ENCODE peak calls at places on chromosomes 6 and 20, in five cellular contexts. One of them, this sample, is unnamed.

GRCh38 chr20:24095753-24096152 is 107.2 kb upstream of the GGTLC1 start:
- DNase-seq in CD8-positive, alpha-beta memory T cell: no peak
- DNase-seq in tibial nerve: no peak
- DNase-seq in IMR-90: no peak
- DNase-seq in right lobe of liver: no peak
- DNase-seq in this sample: no peak

GRCh38 chr20:33653218-33653899 is 8.8 kb upstream of the C20orf144 start:
- DNase-seq in CD8-positive, alpha-beta memory T cell: no peak
- DNase-seq in tibial nerve: no peak
- DNase-seq in IMR-90: peak; percentile 66
- DNase-seq in right lobe of liver: no peak
- DNase-seq in this sample: peak; percentile 20

GRCh38 chr6:105539879-105540278 is 137.0 kb upstream of the PREP start:
- DNase-seq in CD8-positive, alpha-beta memory T cell: no peak
- DNase-seq in tibial nerve: no peak
- DNase-seq in IMR-90: no peak
- DNase-seq in right lobe of liver: no peak
- DNase-seq in this sample: no peak

GRCh38 chr6:87670707-87671106 is 31.3 kb downstream of the AKIRIN2 start:
- DNase-seq in CD8-positive, alpha-beta memory T cell: no peak
- DNase-seq in tibial nerve: no peak
- DNase-seq in IMR-90: no peak
- DNase-seq in right lobe of liver: no peak
- DNase-seq in this sample: no peak

GRCh38 chr6:43020847-43021246 is 576 bp upstream of the RRP36 start:
- DNase-seq in CD8-positive, alpha-beta memory T cell: no peak
- DNase-seq in tibial nerve: no peak
- DNase-seq in IMR-90: no peak
- DNase-seq in right lobe of liver: no peak
- DNase-seq in this sample: no peak

GRCh38 chr20:22438926-22439325 is 145.4 kb downstream of the FOXA2 start:
- DNase-seq in CD8-positive, alpha-beta memory T cell: no peak
- DNase-seq in tibial nerve: no peak
- DNase-seq in IMR-90: no peak
- DNase-seq in right lobe of liver: no peak
- DNase-seq in this sample: no peak

GRCh38 chr6:160974304-160974771 is 17.2 kb upstream of the MAP3K4 start:
- DNase-seq in CD8-positive, alpha-beta memory T cell: no peak
- DNase-seq in tibial nerve: peak; percentile 60
- DNase-seq in IMR-90: peak; percentile 97
- DNase-seq in right lobe of liver: no peak
- DNase-seq in this sample: no peak

GRCh38 chr6:89997456-89998445 is 103.5 kb downstream of the GJA10 start:
- DNase-seq in CD8-positive, alpha-beta memory T cell: no peak
- DNase-seq in tibial nerve: no peak
- DNase-seq in IMR-90: no peak
- DNase-seq in right lobe of liver: no peak
- DNase-seq in this sample: no peak

GRCh38 chr6:69343856-69344255 is 453.0 kb downstream of the LMBRD1 start:
- DNase-seq in CD8-positive, alpha-beta memory T cell: no peak
- DNase-seq in tibial nerve: no peak
- DNase-seq in IMR-90: no peak
- DNase-seq in right lobe of liver: no peak
- DNase-seq in this sample: no peak

GRCh38 chr20:49030954-49031619 is 15.0 kb upstream of the CSE1L start:
- DNase-seq in CD8-positive, alpha-beta memory T cell: no peak
- DNase-seq in tibial nerve: no peak
- DNase-seq in IMR-90: no peak
- DNase-seq in right lobe of liver: no peak
- DNase-seq in this sample: no peak

GRCh38 chr6:105398859-105399258 is 4.0 kb downstream of the PREP start:
- DNase-seq in CD8-positive, alpha-beta memory T cell: no peak
- DNase-seq in tibial nerve: no peak
- DNase-seq in IMR-90: no peak
- DNase-seq in right lobe of liver: no peak
- DNase-seq in this sample: no peak

GRCh38 chr6:38739532-38739931 is 24.4 kb downstream of the DNAH8 start:
- DNase-seq in CD8-positive, alpha-beta memory T cell: no peak
- DNase-seq in tibial nerve: no peak
- DNase-seq in IMR-90: no peak
- DNase-seq in right lobe of liver: no peak
- DNase-seq in this sample: no peak

GRCh38 chr6:21064716-21065340 is 528.7 kb upstream of the SOX4 start:
- DNase-seq in CD8-positive, alpha-beta memory T cell: no peak
- DNase-seq in tibial nerve: no peak
- DNase-seq in IMR-90: no peak
- DNase-seq in right lobe of liver: no peak
- DNase-seq in this sample: no peak

GRCh38 chr6:28353981-28354676 is 4.4 kb downstream of the ZKSCAN3 start:
- DNase-seq in CD8-positive, alpha-beta memory T cell: no peak
- DNase-seq in tibial nerve: no peak
- DNase-seq in IMR-90: peak; percentile 33
- DNase-seq in right lobe of liver: no peak
- DNase-seq in this sample: no peak

GRCh38 chr6:110048221-110048875 is 70.2 kb downstream of the GPR6 start:
- DNase-seq in CD8-positive, alpha-beta memory T cell: no peak
- DNase-seq in tibial nerve: no peak
- DNase-seq in IMR-90: no peak
- DNase-seq in right lobe of liver: no peak
- DNase-seq in this sample: no peak

GRCh38 chr20:45629496-45630100 is at the start of gene WFDC10A:
- DNase-seq in CD8-positive, alpha-beta memory T cell: no peak
- DNase-seq in tibial nerve: no peak
- DNase-seq in IMR-90: peak; percentile 49
- DNase-seq in right lobe of liver: no peak
- DNase-seq in this sample: peak; percentile 6

GRCh38 chr6:91387290-91388062 is 800.6 kb upstream of the MAP3K7 start:
- DNase-seq in CD8-positive, alpha-beta memory T cell: no peak
- DNase-seq in tibial nerve: no peak
- DNase-seq in IMR-90: no peak
- DNase-seq in right lobe of liver: no peak
- DNase-seq in this sample: no peak

GRCh38 chr6:164401871-164402270 is 907.5 kb downstream of the C6orf118 start:
- DNase-seq in CD8-positive, alpha-beta memory T cell: no peak
- DNase-seq in tibial nerve: no peak
- DNase-seq in IMR-90: no peak
- DNase-seq in right lobe of liver: no peak
- DNase-seq in this sample: no peak

GRCh38 chr6:31967926-31968320 is 4.0 kb downstream of the DXO start:
- DNase-seq in CD8-positive, alpha-beta memory T cell: no peak
- DNase-seq in tibial nerve: no peak
- DNase-seq in IMR-90: no peak
- DNase-seq in right lobe of liver: peak; percentile 19
- DNase-seq in this sample: no peak

GRCh38 chr6:89464295-89464694 is 31.3 kb downstream of the ANKRD6 start:
- DNase-seq in CD8-positive, alpha-beta memory T cell: no peak
- DNase-seq in tibial nerve: no peak
- DNase-seq in IMR-90: no peak
- DNase-seq in right lobe of liver: no peak
- DNase-seq in this sample: no peak

GRCh38 chr20:51768759-51769517 is 748 bp upstream of the ATP9A start:
- DNase-seq in CD8-positive, alpha-beta memory T cell: no peak
- DNase-seq in tibial nerve: no peak
- DNase-seq in IMR-90: no peak
- DNase-seq in right lobe of liver: no peak
- DNase-seq in this sample: no peak

GRCh38 chr6:39430968-39431523 is 108.5 kb upstream of the KCNK16 start:
- DNase-seq in CD8-positive, alpha-beta memory T cell: no peak
- DNase-seq in tibial nerve: peak; percentile 37
- DNase-seq in IMR-90: no peak
- DNase-seq in right lobe of liver: peak; percentile 59
- DNase-seq in this sample: no peak

GRCh38 chr6:2324166-2324953 is 79.0 kb upstream of the GMDS start:
- DNase-seq in CD8-positive, alpha-beta memory T cell: no peak
- DNase-seq in tibial nerve: no peak
- DNase-seq in IMR-90: no peak
- DNase-seq in right lobe of liver: no peak
- DNase-seq in this sample: no peak

DNA sequence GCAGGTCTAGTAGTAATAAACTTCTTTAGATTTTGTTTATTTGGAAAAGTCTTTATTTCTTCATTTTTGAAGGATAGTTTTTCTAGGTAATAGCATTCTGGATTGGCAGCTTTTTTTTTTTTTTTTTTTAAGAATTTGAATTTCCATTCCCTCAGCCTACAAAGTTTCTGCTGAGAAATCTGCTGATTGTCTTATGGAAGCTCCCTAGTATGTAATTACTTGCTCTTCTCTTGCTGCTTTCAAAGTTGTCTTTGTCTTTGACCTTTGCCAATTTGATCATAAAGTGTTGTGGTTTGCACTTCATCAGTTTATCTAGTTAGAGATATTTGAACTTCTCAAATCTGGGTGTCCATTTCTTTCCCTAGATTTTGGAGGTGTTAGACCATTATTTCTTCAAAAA is 82.2 kb upstream of the GMDS start:
- DNase-seq in CD8-positive, alpha-beta memory T cell: no peak
- DNase-seq in tibial nerve: no peak
- DNase-seq in IMR-90: no peak
- DNase-seq in right lobe of liver: no peak
- DNase-seq in this sample: no peak
- H3K9me3 ChIP-seq in CD8-positive, alpha-beta memory T cell: peaks cover 14% of the 10 kb centered on the region
- H3K9me3 ChIP-seq in tibial nerve: peaks cover 45% of the 10 kb centered on the region
- H3K9me3 ChIP-seq in IMR-90: peaks cover 20% of the 10 kb centered on the region
- H3K9me3 ChIP-seq in right lobe of liver: peaks cover 7% of the 10 kb centered on the region
- H3K9me3 ChIP-seq in this sample: peaks cover 13% of the 10 kb centered on the region

GRCh38 chr20:53081916-53082863 is 110.0 kb downstream of the TSHZ2 start:
- DNase-seq in CD8-positive, alpha-beta memory T cell: no peak
- DNase-seq in tibial nerve: no peak
- DNase-seq in IMR-90: no peak
- DNase-seq in right lobe of liver: no peak
- DNase-seq in this sample: no peak
- H3K9me3 ChIP-seq in CD8-positive, alpha-beta memory T cell: no peaks in the 10 kb centered on the region
- H3K9me3 ChIP-seq in tibial nerve: no peaks in the 10 kb centered on the region
- H3K9me3 ChIP-seq in IMR-90: no peaks in the 10 kb centered on the region
- H3K9me3 ChIP-seq in right lobe of liver: no peaks in the 10 kb centered on the region
- H3K9me3 ChIP-seq in this sample: no peaks in the 10 kb centered on the region

DNA sequence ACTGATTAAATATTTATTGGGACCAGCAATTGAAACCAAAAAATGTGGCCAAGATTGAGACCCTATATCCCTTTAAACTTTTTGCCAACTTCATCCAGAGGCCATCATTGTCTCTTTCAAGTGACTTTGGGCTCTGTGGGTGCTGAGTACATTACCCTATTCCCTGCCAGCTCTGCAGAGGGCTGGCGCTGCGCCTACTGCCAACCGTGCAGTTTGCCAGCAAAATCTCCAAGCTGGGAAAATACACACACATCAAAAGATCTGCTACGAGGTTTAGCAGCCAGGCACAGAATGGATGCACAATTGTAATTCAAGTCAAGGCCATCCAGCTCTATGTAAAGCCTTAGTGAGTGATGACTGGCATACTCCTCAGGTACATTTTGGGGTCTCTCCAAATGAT is 125.0 kb downstream of the CBLN4 start:
- DNase-seq in CD8-positive, alpha-beta memory T cell: no peak
- DNase-seq in tibial nerve: no peak
- DNase-seq in IMR-90: no peak
- DNase-seq in right lobe of liver: peak; percentile 81
- DNase-seq in this sample: no peak
- H3K9me3 ChIP-seq in CD8-positive, alpha-beta memory T cell: no peaks in the 10 kb centered on the region
- H3K9me3 ChIP-seq in tibial nerve: no peaks in the 10 kb centered on the region
- H3K9me3 ChIP-seq in IMR-90: peaks cover 15% of the 10 kb centered on the region
- H3K9me3 ChIP-seq in right lobe of liver: no peaks in the 10 kb centered on the region
- H3K9me3 ChIP-seq in this sample: no peaks in the 10 kb centered on the region

GRCh38 chr20:11703119-11703518 is 214.6 kb upstream of the BTBD3 start:
- DNase-seq in CD8-positive, alpha-beta memory T cell: no peak
- DNase-seq in tibial nerve: no peak
- DNase-seq in IMR-90: no peak
- DNase-seq in right lobe of liver: no peak
- DNase-seq in this sample: no peak
- H3K9me3 ChIP-seq in CD8-positive, alpha-beta memory T cell: no peaks in the 10 kb centered on the region
- H3K9me3 ChIP-seq in tibial nerve: no peaks in the 10 kb centered on the region
- H3K9me3 ChIP-seq in IMR-90: no peaks in the 10 kb centered on the region
- H3K9me3 ChIP-seq in right lobe of liver: no peaks in the 10 kb centered on the region
- H3K9me3 ChIP-seq in this sample: no peaks in the 10 kb centered on the region

DNA sequence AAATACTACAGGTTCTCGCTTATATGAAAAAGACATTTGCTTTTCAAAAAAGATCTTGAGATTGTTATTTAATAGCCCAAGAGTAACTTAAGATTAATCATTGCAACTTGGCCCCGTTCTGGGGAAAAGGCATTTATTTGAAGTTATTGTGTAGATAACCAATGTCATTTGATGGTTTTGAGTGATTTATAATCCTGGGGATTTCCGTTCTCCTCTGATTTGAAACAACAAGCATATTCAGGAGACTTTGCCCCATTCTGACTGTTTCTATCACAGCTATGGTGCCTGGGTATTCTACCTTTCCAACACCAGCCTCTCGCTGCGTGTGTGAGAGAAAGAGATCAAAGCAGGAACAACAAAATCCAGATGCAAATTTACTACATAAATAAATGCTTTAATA is 198.0 kb upstream of the FOXQ1 start:
- DNase-seq in CD8-positive, alpha-beta memory T cell: no peak
- DNase-seq in tibial nerve: no peak
- DNase-seq in IMR-90: no peak
- DNase-seq in right lobe of liver: no peak
- DNase-seq in this sample: no peak
- H3K9me3 ChIP-seq in CD8-positive, alpha-beta memory T cell: no peaks in the 10 kb centered on the region
- H3K9me3 ChIP-seq in tibial nerve: no peaks in the 10 kb centered on the region
- H3K9me3 ChIP-seq in IMR-90: no peaks in the 10 kb centered on the region
- H3K9me3 ChIP-seq in right lobe of liver: no peaks in the 10 kb centered on the region
- H3K9me3 ChIP-seq in this sample: no peaks in the 10 kb centered on the region

GRCh38 chr20:56195946-56196345 is 52.6 kb upstream of the MC3R start:
- DNase-seq in CD8-positive, alpha-beta memory T cell: no peak
- DNase-seq in tibial nerve: no peak
- DNase-seq in IMR-90: no peak
- DNase-seq in right lobe of liver: no peak
- DNase-seq in this sample: no peak

DNA sequence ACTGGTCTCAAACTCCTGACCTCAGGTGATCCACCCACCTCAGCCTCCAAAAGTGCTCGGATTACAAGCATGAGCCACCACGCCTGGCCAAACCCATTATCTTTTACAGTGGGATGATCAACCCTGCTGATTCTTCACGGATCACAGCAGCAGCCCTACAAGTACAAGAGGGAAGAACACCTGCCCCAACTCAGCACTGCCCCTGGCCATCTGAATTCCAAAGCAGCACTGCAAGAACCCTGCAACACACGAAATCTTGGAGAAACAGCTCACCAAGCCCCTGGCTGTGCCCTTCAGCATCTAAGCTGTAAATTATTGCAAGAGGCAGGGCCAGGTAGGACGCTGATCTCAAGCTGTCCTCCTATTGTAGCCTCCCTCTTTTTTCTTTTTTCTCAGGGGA is 54.5 kb upstream of the MC3R start:
- DNase-seq in CD8-positive, alpha-beta memory T cell: no peak
- DNase-seq in tibial nerve: no peak
- DNase-seq in IMR-90: no peak
- DNase-seq in right lobe of liver: no peak
- DNase-seq in this sample: no peak
- H3K9me3 ChIP-seq in CD8-positive, alpha-beta memory T cell: no peaks in the 10 kb centered on the region
- H3K9me3 ChIP-seq in tibial nerve: no peaks in the 10 kb centered on the region
- H3K9me3 ChIP-seq in IMR-90: peaks cover 13% of the 10 kb centered on the region
- H3K9me3 ChIP-seq in right lobe of liver: no peaks in the 10 kb centered on the region
- H3K9me3 ChIP-seq in this sample: no peaks in the 10 kb centered on the region

DNA sequence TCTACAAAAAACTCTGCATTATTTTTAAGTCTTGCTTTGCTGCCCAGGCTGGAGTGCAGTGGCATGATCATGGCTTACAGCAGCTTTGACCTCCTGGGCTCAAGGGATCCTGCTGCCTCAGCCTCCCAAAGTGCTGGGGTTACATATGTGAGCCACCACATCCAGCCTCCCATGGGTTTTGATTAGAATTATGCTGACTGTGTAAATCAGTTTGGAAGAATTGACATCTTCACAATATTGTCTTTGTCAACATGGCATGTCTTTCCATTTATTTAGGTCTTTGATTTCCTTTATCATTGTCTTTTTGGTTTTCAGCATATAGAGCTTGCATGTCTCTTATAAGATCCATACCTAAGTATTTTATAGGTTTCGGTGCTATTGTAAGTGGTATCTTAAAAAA is 13.2 kb upstream of the APCDD1L start:
- DNase-seq in CD8-positive, alpha-beta memory T cell: no peak
- DNase-seq in tibial nerve: no peak
- DNase-seq in IMR-90: no peak
- DNase-seq in right lobe of liver: no peak
- DNase-seq in this sample: no peak
- H3K9me3 ChIP-seq in CD8-positive, alpha-beta memory T cell: no peaks in the 10 kb centered on the region
- H3K9me3 ChIP-seq in tibial nerve: peaks cover 27% of the 10 kb centered on the region
- H3K9me3 ChIP-seq in IMR-90: peaks cover 15% of the 10 kb centered on the region
- H3K9me3 ChIP-seq in right lobe of liver: peaks cover 9% of the 10 kb centered on the region
- H3K9me3 ChIP-seq in this sample: no peaks in the 10 kb centered on the region

This sample was measured in CD4-positive, alpha-beta memory T cell.